ENCODE peak calls at places on chromosomes 4 and X, in eight cellular contexts. W is A673, J is heart left ventricle, E is PC-3, I is ascending aorta, Z is thyroid gland, Q is heart right ventricle, S is choroid plexus epithelial cell. X is an unnamed sample.

GRCh38 chr4:151644625-151645024 is 116.2 kb downstream of the GATB start:
- DNase-seq in W (peak; percentile 72), J (no peak), E (peak; percentile 38), I (no peak), Z (peak; percentile 8), Q (no peak), S (no peak), X (no peak)

GRCh38 chrX:134431894-134432293 is 28.1 kb upstream of the HPRT1 start:
- DNase-seq in W (peak; percentile 17), J (no peak), E (peak; percentile 84), I (no peak), Z (no peak), Q (no peak), S (peak; percentile 58), X (peak; percentile 5)

GRCh38 chr4:93730251-93730650 is 98.3 kb upstream of the ATOH1 start:
- DNase-seq in W (no peak), J (no peak), E (no peak), I (no peak), Z (no peak), Q (no peak), S (no peak), X (no peak)

GRCh38 chrX:21711848-21712197 is 46.1 kb downstream of the SMPX start:
- DNase-seq in W (no peak), J (no peak), E (peak; percentile 25), I (no peak), Z (no peak), Q (no peak), S (no peak), X (no peak)

GRCh38 chr4:121182296-121182695 is 18.2 kb upstream of the TNIP3 start:
- DNase-seq in W (no peak), J (no peak), E (peak; percentile 31), I (no peak), Z (peak; percentile 4), Q (no peak), S (peak; percentile 77), X (peak; percentile 3)

GRCh38 chr4:15368906-15369305 is 58.9 kb upstream of the C1QTNF7 start:
- DNase-seq in W (peak; percentile 67), J (no peak), E (peak; percentile 5), I (no peak), Z (no peak), Q (no peak), S (peak; percentile 61), X (peak; percentile 75)

GRCh38 chrX:136344321-136344720 is 43.6 kb downstream of the ADGRG4 start:
- DNase-seq in W (no peak), J (no peak), E (peak; percentile 27), I (no peak), Z (no peak), Q (no peak), S (no peak), X (no peak)

GRCh38 chr4:113499696-113500095 is 261.8 kb downstream of the CAMK2D start:
- DNase-seq in W (no peak), J (no peak), E (peak; percentile 47), I (no peak), Z (no peak), Q (no peak), S (peak; percentile 88), X (peak; percentile 45)

GRCh38 chrX:132940727-132941162 is 17.7 kb downstream of the HS6ST2 start:
- DNase-seq in W (no peak), J (no peak), E (peak; percentile 90), I (no peak), Z (no peak), Q (no peak), S (peak; percentile 24), X (no peak)

GRCh38 chr4:105149771-105150170 is 3.1 kb downstream of the TET2 start:
- DNase-seq in W (no peak), J (no peak), E (no peak), I (no peak), Z (no peak), Q (no peak), S (no peak), X (no peak)

GRCh38 chr4:110088670-110089069 is 109.7 kb downstream of the ELOVL6 start:
- DNase-seq in W (no peak), J (no peak), E (peak; percentile 49), I (no peak), Z (no peak), Q (no peak), S (peak; percentile 85), X (no peak)

GRCh38 chr4:148426643-148427042 is 15.6 kb downstream of the NR3C2 start:
- DNase-seq in W (no peak), J (no peak), E (no peak), I (no peak), Z (no peak), Q (no peak), S (no peak), X (no peak)
- TF ChIP-seq CTCF in W (no peak), J (no peak), E (no peak), I (no peak), Z (no peak), Q (no peak), S (no peak), X (no peak)

GRCh38 chrX:40084471-40084870 is 13.3 kb downstream of the BCOR start:
- DNase-seq in W (no peak), J (no peak), E (no peak), I (no peak), Z (no peak), Q (no peak), S (no peak), X (no peak)
- H3K4me3 ChIP-seq in W (peak overlapping the region; percentile 41), J (no peak overlapping the region), E (peak overlapping the region; percentile 74), I (peak overlapping the region; percentile 63), Z (no peak overlapping the region), Q (no peak overlapping the region), S (no peak overlapping the region), X (no peak overlapping the region)

DNA sequence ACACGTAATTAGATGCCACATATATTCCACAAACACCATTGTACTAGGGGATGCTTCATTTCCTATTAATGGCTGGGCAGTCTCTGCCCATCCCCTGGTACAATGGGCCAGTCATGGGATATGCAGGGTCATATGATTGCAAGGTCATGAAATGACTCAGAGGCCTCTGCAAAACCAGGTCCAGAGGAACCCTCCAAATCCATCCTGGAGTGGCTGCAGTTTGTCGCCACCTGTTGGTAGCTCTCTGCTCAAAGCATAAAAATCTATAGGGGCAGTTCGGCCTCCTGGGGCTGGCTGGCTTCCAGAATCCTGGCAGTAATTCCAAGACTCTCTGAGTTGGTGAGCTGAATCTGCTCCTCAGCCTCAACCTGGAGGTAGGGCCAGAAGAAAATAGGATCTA is 22.9 kb upstream of the PUDP start:
- DNase-seq in W (peak; percentile 33), J (no peak), E (peak; percentile 43), I (no peak), Z (no peak), Q (no peak), S (peak; percentile 35), X (no peak)
- TF ChIP-seq CTCF in W (peak; percentile 49), J (no peak), E (peak; percentile 59), I (peak; percentile 9), Z (no peak), Q (no peak), S (peak; percentile 50), X (no peak)

GRCh38 chrX:129982300-129983246 is at the start of gene BCORL1:
- DNase-seq in W (peak; percentile 95), J (peak; percentile 93), E (peak; percentile 88), I (peak; percentile 94), Z (peak; percentile 91), Q (peak; percentile 90), S (peak; percentile 95), X (peak; percentile 55)
- H3K4me3 ChIP-seq in W (no peak within 1 kb of the TSS), J (peak within 1 kb of the TSS; percentile 60), E (no peak within 1 kb of the TSS), I (no peak within 1 kb of the TSS), Z (peak within 1 kb of the TSS; percentile 50), Q (no peak within 1 kb of the TSS), S (no peak within 1 kb of the TSS), X (peak within 1 kb of the TSS; percentile 53)

DNA sequence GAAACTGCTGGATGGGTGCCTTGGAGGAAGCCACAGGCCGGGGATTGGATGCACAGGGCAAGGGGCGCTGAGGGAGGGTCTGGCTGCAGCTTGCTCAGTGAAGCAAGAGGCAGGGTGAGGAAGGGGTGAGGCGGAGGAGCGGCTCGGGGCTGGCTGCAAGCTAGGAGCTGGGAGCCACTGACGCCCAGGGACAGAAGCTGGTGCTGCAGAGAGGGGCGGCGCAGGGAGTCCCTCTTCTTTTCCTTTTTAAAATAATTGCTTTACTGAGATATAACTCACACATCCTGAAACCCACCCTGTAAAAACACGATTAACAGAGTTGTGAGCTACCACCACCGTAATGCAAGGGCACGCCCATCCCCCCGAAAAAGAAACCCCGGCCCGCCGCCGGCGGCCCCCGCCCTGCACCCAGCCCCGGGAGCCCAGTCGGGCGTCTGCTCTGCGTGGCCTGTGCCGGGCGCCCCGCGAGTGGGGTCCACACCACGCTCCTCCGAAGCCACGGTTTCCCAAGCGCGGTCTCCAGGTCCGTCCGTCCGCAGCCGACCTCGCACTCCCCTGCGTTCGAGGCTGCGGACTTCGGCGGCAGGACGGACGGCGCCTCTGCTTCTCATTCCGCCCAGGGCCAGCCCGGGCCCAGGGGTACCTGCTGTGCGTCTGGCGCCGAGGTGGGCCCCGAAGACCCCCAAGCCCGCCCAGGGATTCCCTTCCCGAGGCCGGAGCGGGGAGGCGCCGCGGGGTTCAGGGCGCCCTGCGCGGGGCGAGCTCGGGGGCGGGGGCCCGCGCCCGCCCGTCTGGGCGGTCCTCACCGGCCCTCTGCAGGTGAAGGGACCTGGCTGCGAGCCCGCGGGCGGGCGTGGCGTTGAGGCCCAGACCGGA is 865 bp upstream of the UVSSA start:
- DNase-seq in W (peak; percentile 72), J (peak; percentile 76), E (peak; percentile 33), I (peak; percentile 75), Z (peak; percentile 63), Q (peak; percentile 57), S (peak; percentile 66), X (no peak)
- TF ChIP-seq CTCF in W (peak; percentile 51), J (no peak), E (peak; percentile 37), I (no peak), Z (no peak), Q (peak; percentile 50), S (peak; percentile 58), X (peak; percentile 41)

GRCh38 chr4:168150651-168151050 is 58.3 kb downstream of the ANXA10 start:
- DNase-seq in W (no peak), J (no peak), E (no peak), I (no peak), Z (no peak), Q (no peak), S (peak; percentile 67), X (no peak)

GRCh38 chr4:168151313-168151712 is 59.0 kb downstream of the ANXA10 start:
- DNase-seq in W (no peak), J (no peak), E (no peak), I (no peak), Z (no peak), Q (no peak), S (no peak), X (no peak)

GRCh38 chr4:168152837-168153500 is 60.6 kb downstream of the ANXA10 start:
- DNase-seq in W (no peak), J (no peak), E (no peak), I (no peak), Z (no peak), Q (no peak), S (peak; percentile 34), X (no peak)

GRCh38 chr4:168154546-168155277 is 62.4 kb downstream of the ANXA10 start:
- DNase-seq in W (no peak), J (no peak), E (no peak), I (no peak), Z (no peak), Q (no peak), S (no peak), X (no peak)

GRCh38 chr4:168153596-168154440 is 61.5 kb downstream of the ANXA10 start:
- DNase-seq in W (peak; percentile 81), J (peak; percentile 83), E (peak; percentile 75), I (peak; percentile 77), Z (peak; percentile 81), Q (peak; percentile 67), S (peak; percentile 93), X (no peak)
- H3K4me3 ChIP-seq in W (peak overlapping the region; percentile 20), J (no peak overlapping the region), E (peak overlapping the region; percentile 38), I (peak overlapping the region; percentile 33), Z (no peak overlapping the region), Q (no peak overlapping the region), S (peak overlapping the region; percentile 38), X (no peak overlapping the region)

X was measured in AG04449.